ENCODE peak calls at places on chromosomes 16 and 17, in four cellular contexts. H is K562, W is HepG2, N is GM12878. T is an unnamed sample.
A peak's percentile ranks its signal among the peaks of the same experiment; 100 is the strongest.

GRCh38 chr16:8572919-8573724 is 17.2 kb downstream of the TMEM114 start:
- DNase-seq in H (peak; percentile 31), W (peak; percentile 61), N (no peak), T (peak; percentile 53)

GRCh38 chr16:57590654-57591085 is 37.8 kb upstream of the ADGRG1 start:
- DNase-seq in H (no peak), W (peak; percentile 42), N (no peak), T (peak; percentile 44)

GRCh38 chr16:67862623-67863583 is 9.9 kb upstream of the EDC4 start:
- DNase-seq in H (no peak), W (no peak), N (no peak), T (no peak)

GRCh38 chr17:42623732-42624596 is 14.5 kb downstream of the TUBG1 start:
- DNase-seq in H (peak; percentile 72), W (no peak), N (no peak), T (peak; percentile 86)

GRCh38 chr17:29732613-29733012 is 109.9 kb upstream of the CORO6 start:
- DNase-seq in H (no peak), W (no peak), N (no peak), T (peak; percentile 49)

GRCh38 chr17:38671939-38672720 is 2.6 kb downstream of the EPOP start:
- DNase-seq in H (no peak), W (no peak), N (no peak), T (no peak)

GRCh38 chr17:80060629-80061028 is 24.2 kb downstream of the CCDC40 start:
- DNase-seq in H (no peak), W (no peak), N (no peak), T (no peak)

GRCh38 chr17:67198131-67198530 is 46.9 kb downstream of the HELZ start:
- DNase-seq in H (no peak), W (no peak), N (no peak), T (no peak)

GRCh38 chr17:43758086-43758485 is 505 bp downstream of the SOST start:
- DNase-seq in H (no peak), W (no peak), N (no peak), T (no peak)

GRCh38 chr17:63911657-63912100 is 621 bp upstream of the CSHL1 start:
- DNase-seq in H (peak; percentile 84), W (no peak), N (no peak), T (peak; percentile 41)

GRCh38 chr16:57409065-57409464 is 4.5 kb downstream of the CCL17 start:
- DNase-seq in H (no peak), W (no peak), N (no peak), T (no peak)

GRCh38 chr17:6374761-6375312 is 60.1 kb downstream of the AIPL1 start:
- DNase-seq in H (no peak), W (no peak), N (no peak), T (peak; percentile 66)

GRCh38 chr17:77942111-77942988 is 16.2 kb upstream of the TNRC6C start:
- DNase-seq in H (no peak), W (peak; percentile 76), N (no peak), T (no peak)

GRCh38 chr17:34720760-34721159 is 141.4 kb downstream of the TMEM132E start:
- DNase-seq in H (no peak), W (no peak), N (no peak), T (peak; percentile 19)

GRCh38 chr17:12118617-12119016 is 97.9 kb downstream of the MAP2K4 start:
- DNase-seq in H (no peak), W (no peak), N (no peak), T (no peak)

GRCh38 chr17:53627511-53627910 is 195.2 kb upstream of the KIF2B start:
- DNase-seq in H (no peak), W (no peak), N (no peak), T (peak; percentile 26)

GRCh38 chr16:70715860-70716357 is 30.1 kb upstream of the MTSS2 start:
- DNase-seq in H (no peak), W (no peak), N (no peak), T (no peak)

GRCh38 chr16:81831722-81832126 is 52.6 kb downstream of the PLCG2 start:
- DNase-seq in H (no peak), W (no peak), N (peak; percentile 82), T (no peak)

GRCh38 chr17:57461082-57461481 is 204.8 kb downstream of the MSI2 start:
- DNase-seq in H (no peak), W (no peak), N (no peak), T (no peak)

GRCh38 chr16:27638833-27639587 is 89.1 kb downstream of the KATNIP start:
- DNase-seq in H (no peak), W (no peak), N (no peak), T (no peak)

GRCh38 chr17:47702391-47702995 is 8.5 kb downstream of the TBKBP1 start:
- DNase-seq in H (no peak), W (no peak), N (no peak), T (no peak)

GRCh38 chr17:49741009-49741691 is 22.8 kb downstream of the FAM117A start:
- DNase-seq in H (no peak), W (no peak), N (no peak), T (no peak)
- TF ChIP-seq CHD4 in H (no peak), W (no peak), N (no peak), T (no peak)

GRCh38 chr17:82353484-82353883 is 5.6 kb upstream of the TEX19 start:
- DNase-seq in H (no peak), W (no peak), N (no peak), T (no peak)

GRCh38 chr17:82357394-82357793 is 1.7 kb upstream of the TEX19 start:
- DNase-seq in H (no peak), W (no peak), N (no peak), T (no peak)

GRCh38 chr17:82356845-82357355 is 2.1 kb upstream of the TEX19 start:
- DNase-seq in H (no peak), W (no peak), N (no peak), T (no peak)

GRCh38 chr17:82356028-82356427 is 3.0 kb upstream of the TEX19 start:
- DNase-seq in H (no peak), W (no peak), N (no peak), T (no peak)

GRCh38 chr17:82354804-82355308 is 4.2 kb upstream of the TEX19 start:
- DNase-seq in H (no peak), W (no peak), N (no peak), T (no peak)
- TF ChIP-seq CHD4 in H (no peak), W (no peak), N (no peak), T (no peak)

DNA sequence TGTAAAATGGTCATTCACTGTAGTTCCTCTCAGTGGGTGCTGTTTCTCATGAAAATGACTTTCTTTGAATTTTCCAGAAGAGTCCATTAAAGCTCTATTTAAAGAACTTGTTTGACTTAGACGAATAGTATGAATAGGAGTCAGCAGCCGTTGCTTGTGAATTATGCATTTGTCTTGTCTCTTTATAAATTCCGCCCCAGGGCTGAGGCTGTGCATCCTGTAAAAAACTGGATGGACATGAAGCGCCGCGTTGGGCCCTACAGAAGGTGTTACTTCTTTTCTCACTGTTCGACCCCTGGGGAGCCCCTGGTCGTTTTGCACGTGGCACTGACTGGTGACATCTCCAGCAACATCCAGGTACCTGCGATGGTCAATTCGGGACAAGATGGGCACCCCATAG is 9.0 kb downstream of the MLYCD start:
- DNase-seq in H (no peak), W (no peak), N (no peak), T (no peak)
- TF ChIP-seq CHD4 in H (no peak), W (no peak), N (no peak), T (no peak)

GRCh38 chr16:31344712-31345111 is 10.3 kb upstream of the ITGAX start:
- DNase-seq in H (no peak), W (peak; percentile 8), N (peak; percentile 62), T (no peak)
- TF ChIP-seq CHD4 in H (no peak), W (no peak), N (no peak), T (no peak)

DNA sequence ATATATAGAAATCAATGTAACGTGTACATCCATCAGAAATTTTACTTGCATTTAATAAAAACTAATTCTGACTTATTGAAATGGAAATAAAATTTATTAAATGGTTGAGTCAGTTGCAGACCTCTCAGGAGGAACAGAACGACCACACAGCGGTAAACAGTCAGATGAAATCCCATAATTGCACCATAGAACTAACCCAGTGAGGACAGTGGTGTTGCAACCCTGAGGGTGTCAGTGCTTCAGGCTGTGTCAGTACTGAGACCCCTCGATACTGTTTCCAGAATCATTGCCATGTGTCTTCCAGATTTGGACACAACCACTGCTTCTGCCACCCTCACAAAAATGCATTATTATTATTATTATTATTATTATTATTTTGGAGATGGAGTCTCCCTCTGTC is 29.0 kb upstream of the SSTR2 start:
- DNase-seq in H (no peak), W (no peak), N (no peak), T (no peak)
- TF ChIP-seq CHD4 in H (no peak), W (no peak), N (no peak), T (no peak)

GRCh38 chr16:19284207-19284606 is 1.3 kb upstream of the CLEC19A start:
- DNase-seq in H (no peak), W (no peak), N (no peak), T (peak; percentile 72)
- TF ChIP-seq CHD4 in H (no peak), W (no peak), N (no peak), T (no peak)

DNA sequence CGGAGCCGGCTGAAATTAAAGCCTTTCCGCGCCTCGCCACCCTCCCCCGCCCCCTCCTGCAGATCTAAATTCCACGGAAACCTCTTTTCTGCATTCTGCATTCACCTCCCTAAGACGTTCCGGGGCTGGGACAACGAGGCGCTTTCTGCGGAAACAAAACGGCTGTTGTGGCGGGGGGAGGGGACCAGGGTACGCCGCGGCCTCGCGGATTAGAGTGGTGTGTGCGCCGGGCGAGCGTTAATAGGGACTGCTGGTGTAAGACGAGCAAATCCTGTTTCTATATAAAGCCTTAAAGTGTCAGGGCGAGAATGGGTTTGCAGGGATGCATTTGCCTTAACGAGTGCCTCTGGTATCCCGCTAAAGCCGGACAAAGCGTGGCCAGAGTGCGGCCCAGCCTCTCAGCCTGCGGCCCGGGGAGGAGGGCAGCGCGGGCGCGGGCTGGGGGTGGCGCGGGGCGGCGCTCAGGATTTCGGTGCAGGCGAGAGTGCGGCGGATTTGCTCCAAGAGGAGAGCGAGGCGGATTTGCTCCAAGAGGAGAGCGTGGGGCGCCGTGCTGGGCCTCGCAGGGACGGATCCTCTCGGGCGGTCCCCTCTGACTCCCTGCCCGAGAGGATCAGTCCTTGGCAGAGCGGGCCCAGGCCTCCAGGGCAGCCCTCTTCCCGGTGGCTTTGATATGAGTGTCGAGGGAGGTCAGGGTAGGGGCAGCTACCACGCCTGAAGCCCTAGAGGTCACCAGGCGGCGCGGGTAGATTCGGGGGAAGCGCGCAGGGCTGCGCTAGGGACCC is 5.1 kb downstream of the BAHCC1 start:
- DNase-seq in H (peak; percentile 60), W (no peak), N (no peak), T (peak; percentile 68)
- TF ChIP-seq CHD4 in H (no peak), W (no peak), N (no peak), T (no peak)

GRCh38 chr16:3142327-3142726 is 7.5 kb downstream of the ZNF213 start:
- DNase-seq in H (no peak), W (no peak), N (no peak), T (no peak)
- TF ChIP-seq CHD4 in H (no peak), W (no peak), N (no peak), T (no peak)

T was measured in A549.